ENCODE peak calls at places on chromosomes 4 and X, in four cellular contexts. S is upper lobe of right lung; P is vagina; H is naive thymus-derived CD4-positive, alpha-beta T cell. O is an unnamed sample.

GRCh38 chr4:41814565-41814964 is 66.0 kb upstream of the PHOX2B start:
- DNase-seq in S (no peak), P (no peak), H (no peak), O (no peak)

GRCh38 chr4:69470561-69470960 is 25.1 kb downstream of the UGT2B4 start:
- DNase-seq in H (no peak), P (no peak), S (no peak), O (no peak)

GRCh38 chr4:25531272-25531671 is 124.4 kb upstream of the SLC34A2 start:
- DNase-seq in H (no peak), P (no peak), S (no peak), O (no peak)

GRCh38 chr4:6539009-6539764 is 35.8 kb upstream of the MAN2B2 start:
- DNase-seq in H (no peak), S (no peak), P (no peak), O (no peak)

GRCh38 chrX:675896-676295 is 45.3 kb downstream of the SHOX start:
- DNase-seq in S (no peak), P (no peak), H (no peak), O (no peak)

GRCh38 chrX:119871245-119871598 is 311 bp downstream of the RNF113A start:
- DNase-seq in S (no peak), P (no peak), H (no peak), O (no peak)

GRCh38 chr4:40978548-40978947 is 228.8 kb downstream of the NSUN7 start:
- DNase-seq in S (no peak), P (no peak), H (no peak), O (no peak)

GRCh38 chr4:185520119-185520518 is 15.2 kb downstream of the PDLIM3 start:
- DNase-seq in H (no peak), P (no peak), S (no peak), O (no peak)

GRCh38 chr4:65391382-65391781 is 278.9 kb downstream of the EPHA5 start:
- DNase-seq in S (no peak), H (no peak), P (no peak), O (no peak)

GRCh38 chr4:185811509-185812364 is at the start of gene SORBS2:
- DNase-seq in H (no peak), P (no peak), S (peak; percentile 79), O (no peak)

GRCh38 chr4:175691791-175692190 is 120.3 kb downstream of the GPM6A start:
- DNase-seq in H (no peak), P (no peak), S (no peak), O (no peak)

GRCh38 chrX:63424063-63424462 is 72.9 kb upstream of the SPIN4 start:
- DNase-seq in P (no peak), S (no peak), H (no peak), O (no peak)

GRCh38 chrX:100316987-100317386 is 93.1 kb downstream of the PCDH19 start:
- DNase-seq in P (no peak), H (no peak), S (peak; percentile 65), O (no peak)

GRCh38 chr4:2486981-2487380 is 18.1 kb downstream of the RNF4 start:
- DNase-seq in S (no peak), H (no peak), P (no peak), O (no peak)

GRCh38 chr4:163063891-163064290 is 102.8 kb downstream of the NAF1 start:
- DNase-seq in H (no peak), P (no peak), S (no peak), O (no peak)

DNA sequence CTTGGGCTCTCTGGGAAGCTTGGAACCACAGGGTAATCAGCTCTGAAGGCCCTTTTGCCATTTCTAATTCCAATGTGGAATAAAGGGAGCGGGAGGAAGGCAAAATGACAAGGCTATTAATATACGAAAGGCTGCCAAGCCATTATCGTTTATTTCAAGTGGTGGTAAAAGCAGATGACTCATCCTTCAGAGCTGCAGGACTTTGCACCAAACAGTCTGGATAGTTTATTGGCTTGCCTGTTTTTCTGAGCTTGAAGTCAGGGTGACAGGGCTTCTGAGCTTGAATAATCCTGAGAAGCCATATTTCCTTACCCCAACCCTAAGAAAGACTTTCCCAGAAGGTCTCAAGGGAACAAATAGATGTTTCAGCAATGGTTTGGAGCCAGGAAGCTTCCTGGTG is 7.7 kb upstream of the GABRE start:
- DNase-seq in H (no peak), S (no peak), P (no peak), O (no peak)
- H3K9me3 ChIP-seq in H (no peaks in the 10 kb centered on the region), S (no peaks in the 10 kb centered on the region), P (no peaks in the 10 kb centered on the region), O (no peaks in the 10 kb centered on the region)

GRCh38 chr4:14151099-14151498 is 523.6 kb upstream of the BOD1L1 start:
- DNase-seq in H (no peak), P (no peak), S (no peak), O (no peak)
- H3K9me3 ChIP-seq in H (no peaks in the 10 kb centered on the region), P (no peaks in the 10 kb centered on the region), S (no peaks in the 10 kb centered on the region), O (no peaks in the 10 kb centered on the region)

GRCh38 chr4:161411901-161412300 is 751.9 kb downstream of the FSTL5 start:
- DNase-seq in S (no peak), H (no peak), P (no peak), O (no peak)
- H3K9me3 ChIP-seq in S (no peaks in the 10 kb centered on the region), H (no peaks in the 10 kb centered on the region), P (no peaks in the 10 kb centered on the region), O (peaks cover 6% of the 10 kb centered on the region)

DNA sequence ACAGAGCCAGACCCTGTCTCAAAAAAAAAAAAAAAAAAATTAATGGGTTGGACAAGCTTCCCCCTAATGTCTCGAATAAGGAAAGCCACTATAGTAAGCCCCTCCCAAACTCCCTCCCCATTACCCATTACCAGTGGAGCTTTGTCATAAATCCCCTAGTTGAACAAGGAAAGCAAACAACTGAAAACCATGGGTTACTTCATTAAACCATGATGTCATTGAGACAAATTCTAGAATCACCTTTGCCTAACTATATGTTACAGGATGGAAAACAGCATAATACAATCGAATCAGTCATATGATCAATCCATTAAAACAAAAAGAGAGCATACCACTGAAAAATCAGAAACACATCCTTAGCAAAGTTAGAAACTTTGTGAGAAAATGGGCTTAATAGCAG is 8.2 kb downstream of the ARAP2 start:
- DNase-seq in P (no peak), H (no peak), S (no peak), O (no peak)
- H3K9me3 ChIP-seq in P (no peaks in the 10 kb centered on the region), H (no peaks in the 10 kb centered on the region), S (no peaks in the 10 kb centered on the region), O (no peaks in the 10 kb centered on the region)